ENCODE peak calls at places on chromosomes 4 and X, in five cellular contexts. T is SK-N-SH, B is suprapubic skin, F is H1, R is GM12878. O is an unnamed sample.

GRCh38 chrX:47297874-47298273 is 65.1 kb downstream of the USP11 start:
- DNase-seq in T (no peak), B (no peak), F (no peak), R (no peak), O (no peak)

GRCh38 chrX:154121961-154122360 is 22.1 kb upstream of the OPN1LW start:
- DNase-seq in T (no peak), B (no peak), F (no peak), R (no peak), O (no peak)

GRCh38 chrX:41723305-41723704 is 676 bp upstream of the GPR82 start:
- DNase-seq in T (no peak), B (no peak), F (no peak), R (no peak), O (no peak)

GRCh38 chr4:76035146-76035545 is 724 bp downstream of the CXCL11 start:
- DNase-seq in T (no peak), B (no peak), F (no peak), R (no peak), O (no peak)

GRCh38 chrX:129679856-129680255 is 25.1 kb upstream of the APLN start:
- DNase-seq in T (no peak), B (no peak), F (no peak), R (no peak), O (no peak)

GRCh38 chr4:91826186-91826585 is 477.6 kb upstream of the GRID2 start:
- DNase-seq in T (no peak), B (no peak), F (no peak), R (no peak), O (no peak)

GRCh38 chrX:97155809-97156208 is 272.1 kb downstream of the RPA4 start:
- DNase-seq in T (no peak), B (no peak), F (no peak), R (no peak), O (no peak)

GRCh38 chrX:131262738-131263679 is 26.1 kb downstream of the IGSF1 start:
- DNase-seq in T (no peak), B (no peak), F (no peak), R (no peak), O (no peak)

GRCh38 chr4:8577046-8577445 is 3.1 kb upstream of the GPR78 start:
- DNase-seq in T (no peak), B (no peak), F (no peak), R (no peak), O (no peak)

GRCh38 chrX:124232523-124233201 is 99.8 kb upstream of the TEX13D start:
- DNase-seq in T (no peak), B (no peak), F (no peak), R (no peak), O (no peak)

GRCh38 chr4:65668201-65669007 is 1.9 kb downstream of the EPHA5 start:
- DNase-seq in T (peak), B (no peak), F (no peak), R (no peak), O (no peak)
- TF ChIP-seq POLR2AphosphoS5 in T (no peak), B (no peak), F (no peak), R (no peak), O (no peak)

GRCh38 chr4:2834001-2834921 is 9.4 kb upstream of the ADD1 start:
- DNase-seq in T (no peak), B (no peak), F (no peak), R (no peak), O (no peak)

GRCh38 chr4:2837110-2837903 is 6.3 kb upstream of the ADD1 start:
- DNase-seq in T (peak), B (no peak), F (no peak), R (no peak), O (no peak)

GRCh38 chr4:2836391-2836859 is 7.2 kb upstream of the ADD1 start:
- DNase-seq in T (no peak), B (no peak), F (no peak), R (no peak), O (no peak)

GRCh38 chr4:2837904-2838496 is 5.6 kb upstream of the ADD1 start:
- DNase-seq in T (peak), B (no peak), F (no peak), R (no peak), O (no peak)

GRCh38 chr4:2835978-2836377 is 7.7 kb upstream of the ADD1 start:
- DNase-seq in T (no peak), B (no peak), F (no peak), R (no peak), O (no peak)
- TF ChIP-seq POLR2AphosphoS5 in T (no peak), B (no peak), F (no peak), R (no peak), O (no peak)

DNA sequence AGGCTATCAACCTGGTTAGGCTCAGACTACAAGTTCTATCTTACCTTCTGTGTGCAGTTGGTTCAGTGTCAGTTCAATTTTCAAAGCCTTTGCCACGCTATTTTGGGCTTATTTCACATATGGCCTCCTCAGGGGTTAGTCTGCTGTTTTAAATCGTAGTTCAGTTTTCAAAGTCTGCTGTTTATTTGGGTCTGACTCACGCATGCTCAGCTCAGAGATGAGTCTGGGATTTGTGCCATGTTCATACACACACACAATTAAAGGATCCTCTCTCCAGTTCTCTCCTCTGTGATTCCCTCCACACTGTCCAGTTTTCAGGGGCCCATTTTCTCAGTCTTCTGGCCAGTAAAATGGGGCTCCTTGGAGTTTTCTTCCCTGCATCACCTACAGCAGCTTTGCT is 32.2 kb upstream of the ZFX start:
- DNase-seq in T (no peak), B (no peak), F (no peak), R (no peak), O (no peak)
- TF ChIP-seq POLR2AphosphoS5 in T (no peak), B (no peak), F (no peak), R (no peak), O (peak)

GRCh38 chr4:102760645-102761477 is at the start of gene MANBA:
- DNase-seq in T (peak), B (peak), F (peak), R (no peak), O (no peak)
- TF ChIP-seq POLR2AphosphoS5 in T (peak), B (no peak), F (peak), R (peak), O (peak)

DNA sequence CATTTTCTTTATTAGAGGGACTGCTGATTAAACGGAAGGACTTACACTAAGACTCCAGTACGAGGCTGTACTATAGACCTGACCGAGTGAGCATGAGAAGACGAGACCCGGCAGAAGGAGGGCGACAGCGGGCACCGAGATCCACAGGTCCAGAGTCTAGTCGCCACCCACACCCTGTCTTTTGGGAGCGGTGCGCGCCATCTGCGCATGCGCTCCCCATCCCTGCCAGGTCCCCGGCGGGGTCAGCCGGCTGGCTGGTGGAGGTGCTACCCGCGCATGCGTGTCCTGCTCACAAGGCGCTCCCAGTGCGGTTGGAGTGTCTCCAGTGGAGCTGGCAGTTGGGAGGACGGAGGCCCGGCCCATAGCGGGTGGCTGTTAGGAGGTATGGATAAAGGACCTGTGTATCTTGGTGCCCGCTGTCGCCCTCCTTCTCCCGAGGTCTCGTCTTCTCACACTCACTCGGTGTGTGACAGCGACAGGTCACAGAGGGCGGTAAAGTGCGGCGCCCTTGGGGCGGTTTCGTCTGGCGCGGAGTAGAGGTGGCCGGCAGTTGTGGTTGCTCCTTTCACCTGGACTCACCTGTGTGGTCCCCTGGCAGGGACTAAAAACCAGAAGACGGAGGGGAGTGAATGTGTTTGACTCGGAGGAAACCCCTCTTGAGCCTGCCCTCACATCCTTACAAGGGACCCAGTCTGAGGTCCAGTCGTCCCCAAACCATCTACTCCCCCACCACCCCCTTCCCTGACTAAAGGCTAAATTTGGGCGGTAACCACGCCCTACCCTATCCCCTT is 7.6 kb upstream of the HSD17B10 start:
- DNase-seq in T (peak), B (peak), F (no peak), R (peak), O (no peak)
- TF ChIP-seq POLR2AphosphoS5 in T (peak), B (no peak), F (no peak), R (no peak), O (peak)

GRCh38 chr4:38366451-38366850 is 297.5 kb upstream of the KLF3 start:
- DNase-seq in T (no peak), B (no peak), F (no peak), R (no peak), O (no peak)
- TF ChIP-seq POLR2AphosphoS5 in T (no peak), B (no peak), F (no peak), R (no peak), O (no peak)

GRCh38 chr4:180141734-180142133 is 2101.5 kb upstream of the TENM3 start:
- DNase-seq in T (no peak), B (no peak), F (no peak), R (no peak), O (no peak)
- TF ChIP-seq POLR2AphosphoS5 in T (no peak), B (no peak), F (no peak), R (no peak), O (no peak)

GRCh38 chr4:148151797-148152196 is 290.4 kb downstream of the NR3C2 start:
- DNase-seq in T (no peak), B (no peak), F (no peak), R (no peak), O (no peak)
- TF ChIP-seq POLR2AphosphoS5 in T (no peak), B (no peak), F (no peak), R (no peak), O (no peak)

O was measured in esophagus muscularis mucosa.